ENCODE peak calls at places on chromosomes 13 and 19, in six cellular contexts. One of them, this sample, is unnamed.

GRCh38 chr19:1730157-1730556 is 23.1 kb upstream of the ONECUT3 start:
- DNase-seq in GM20000: no peak
- DNase-seq in stimulated activated CD4-positive, alpha-beta T cell treated with anti-CD3 and anti-CD28 coated beads, Interleukin-1b, Interleukin-23, amount 100 ng/mL, for 24 hours: no peak
- DNase-seq in NCI-H345: no peak
- DNase-seq in non-pigmented ciliary epithelial cell: no peak
- DNase-seq in Calu3: no peak
- DNase-seq in this sample: no peak

GRCh38 chr13:110250258-110250891 is 56.6 kb downstream of the COL4A1 start:
- DNase-seq in GM20000: no peak
- DNase-seq in stimulated activated CD4-positive, alpha-beta T cell treated with anti-CD3 and anti-CD28 coated beads, Interleukin-1b, Interleukin-23, amount 100 ng/mL, for 24 hours: no peak
- DNase-seq in NCI-H345: no peak
- DNase-seq in non-pigmented ciliary epithelial cell: peak
- DNase-seq in Calu3: no peak
- DNase-seq in this sample: no peak

GRCh38 chr19:31648347-31648746 is 299.1 kb upstream of the TSHZ3 start:
- DNase-seq in GM20000: no peak
- DNase-seq in stimulated activated CD4-positive, alpha-beta T cell treated with anti-CD3 and anti-CD28 coated beads, Interleukin-1b, Interleukin-23, amount 100 ng/mL, for 24 hours: no peak
- DNase-seq in NCI-H345: no peak
- DNase-seq in non-pigmented ciliary epithelial cell: no peak
- DNase-seq in Calu3: no peak
- DNase-seq in this sample: no peak

GRCh38 chr19:41848666-41849065 is 3.8 kb downstream of the DMRTC2 start:
- DNase-seq in GM20000: peak
- DNase-seq in stimulated activated CD4-positive, alpha-beta T cell treated with anti-CD3 and anti-CD28 coated beads, Interleukin-1b, Interleukin-23, amount 100 ng/mL, for 24 hours: no peak
- DNase-seq in NCI-H345: no peak
- DNase-seq in non-pigmented ciliary epithelial cell: no peak
- DNase-seq in Calu3: no peak
- DNase-seq in this sample: no peak

GRCh38 chr13:75494491-75494890 is 12.5 kb upstream of the TBC1D4 start:
- DNase-seq in GM20000: no peak
- DNase-seq in stimulated activated CD4-positive, alpha-beta T cell treated with anti-CD3 and anti-CD28 coated beads, Interleukin-1b, Interleukin-23, amount 100 ng/mL, for 24 hours: no peak
- DNase-seq in NCI-H345: no peak
- DNase-seq in non-pigmented ciliary epithelial cell: no peak
- DNase-seq in Calu3: no peak
- DNase-seq in this sample: no peak

GRCh38 chr13:45409993-45410392 is 8.2 kb downstream of the SLC25A30 start:
- DNase-seq in GM20000: no peak
- DNase-seq in stimulated activated CD4-positive, alpha-beta T cell treated with anti-CD3 and anti-CD28 coated beads, Interleukin-1b, Interleukin-23, amount 100 ng/mL, for 24 hours: no peak
- DNase-seq in NCI-H345: no peak
- DNase-seq in non-pigmented ciliary epithelial cell: no peak
- DNase-seq in Calu3: no peak
- DNase-seq in this sample: no peak

GRCh38 chr13:24627864-24628418 is 52.3 kb upstream of the ATP12A start:
- DNase-seq in GM20000: no peak
- DNase-seq in stimulated activated CD4-positive, alpha-beta T cell treated with anti-CD3 and anti-CD28 coated beads, Interleukin-1b, Interleukin-23, amount 100 ng/mL, for 24 hours: no peak
- DNase-seq in NCI-H345: no peak
- DNase-seq in non-pigmented ciliary epithelial cell: no peak
- DNase-seq in Calu3: no peak
- DNase-seq in this sample: no peak

GRCh38 chr19:10189631-10190425 is 4.9 kb downstream of the DNMT1 start:
- DNase-seq in GM20000: no peak
- DNase-seq in stimulated activated CD4-positive, alpha-beta T cell treated with anti-CD3 and anti-CD28 coated beads, Interleukin-1b, Interleukin-23, amount 100 ng/mL, for 24 hours: no peak
- DNase-seq in NCI-H345: no peak
- DNase-seq in non-pigmented ciliary epithelial cell: no peak
- DNase-seq in Calu3: no peak
- DNase-seq in this sample: no peak

GRCh38 chr13:60931858-60932546 is 483.6 kb downstream of the PCDH20 start:
- DNase-seq in GM20000: no peak
- DNase-seq in stimulated activated CD4-positive, alpha-beta T cell treated with anti-CD3 and anti-CD28 coated beads, Interleukin-1b, Interleukin-23, amount 100 ng/mL, for 24 hours: no peak
- DNase-seq in NCI-H345: no peak
- DNase-seq in non-pigmented ciliary epithelial cell: no peak
- DNase-seq in Calu3: no peak
- DNase-seq in this sample: no peak

GRCh38 chr19:23932878-23933277 is 18.2 kb downstream of the ZNF726 start:
- DNase-seq in GM20000: no peak
- DNase-seq in stimulated activated CD4-positive, alpha-beta T cell treated with anti-CD3 and anti-CD28 coated beads, Interleukin-1b, Interleukin-23, amount 100 ng/mL, for 24 hours: no peak
- DNase-seq in NCI-H345: no peak
- DNase-seq in non-pigmented ciliary epithelial cell: no peak
- DNase-seq in Calu3: no peak
- DNase-seq in this sample: no peak

GRCh38 chr19:50602496-50602895 is 34.3 kb upstream of the LRRC4B start:
- DNase-seq in GM20000: no peak
- DNase-seq in stimulated activated CD4-positive, alpha-beta T cell treated with anti-CD3 and anti-CD28 coated beads, Interleukin-1b, Interleukin-23, amount 100 ng/mL, for 24 hours: no peak
- DNase-seq in NCI-H345: no peak
- DNase-seq in non-pigmented ciliary epithelial cell: no peak
- DNase-seq in Calu3: no peak
- DNase-seq in this sample: no peak

GRCh38 chr19:55467236-55468053 is 2.9 kb upstream of the C19orf85 start:
- DNase-seq in GM20000: peak
- DNase-seq in stimulated activated CD4-positive, alpha-beta T cell treated with anti-CD3 and anti-CD28 coated beads, Interleukin-1b, Interleukin-23, amount 100 ng/mL, for 24 hours: peak
- DNase-seq in NCI-H345: peak
- DNase-seq in non-pigmented ciliary epithelial cell: no peak
- DNase-seq in Calu3: peak
- DNase-seq in this sample: peak

GRCh38 chr19:4032436-4032835 is 24.9 kb downstream of the PIAS4 start:
- DNase-seq in GM20000: no peak
- DNase-seq in stimulated activated CD4-positive, alpha-beta T cell treated with anti-CD3 and anti-CD28 coated beads, Interleukin-1b, Interleukin-23, amount 100 ng/mL, for 24 hours: no peak
- DNase-seq in NCI-H345: peak
- DNase-seq in non-pigmented ciliary epithelial cell: no peak
- DNase-seq in Calu3: no peak
- DNase-seq in this sample: no peak

GRCh38 chr13:26425439-26426358 is 131.8 kb upstream of the WASF3 start:
- DNase-seq in GM20000: no peak
- DNase-seq in stimulated activated CD4-positive, alpha-beta T cell treated with anti-CD3 and anti-CD28 coated beads, Interleukin-1b, Interleukin-23, amount 100 ng/mL, for 24 hours: no peak
- DNase-seq in NCI-H345: peak
- DNase-seq in non-pigmented ciliary epithelial cell: no peak
- DNase-seq in Calu3: peak
- DNase-seq in this sample: no peak

GRCh38 chr19:10812902-10813404 is 23.1 kb downstream of the TMED1 start:
- DNase-seq in GM20000: no peak
- DNase-seq in stimulated activated CD4-positive, alpha-beta T cell treated with anti-CD3 and anti-CD28 coated beads, Interleukin-1b, Interleukin-23, amount 100 ng/mL, for 24 hours: no peak
- DNase-seq in NCI-H345: no peak
- DNase-seq in non-pigmented ciliary epithelial cell: peak
- DNase-seq in Calu3: no peak
- DNase-seq in this sample: no peak

GRCh38 chr13:107370036-107370785 is 802.3 kb upstream of the ARGLU1 start:
- DNase-seq in GM20000: no peak
- DNase-seq in stimulated activated CD4-positive, alpha-beta T cell treated with anti-CD3 and anti-CD28 coated beads, Interleukin-1b, Interleukin-23, amount 100 ng/mL, for 24 hours: no peak
- DNase-seq in NCI-H345: no peak
- DNase-seq in non-pigmented ciliary epithelial cell: no peak
- DNase-seq in Calu3: no peak
- DNase-seq in this sample: no peak

GRCh38 chr19:19871932-19872331 is 6.2 kb downstream of the ZNF253 start:
- DNase-seq in GM20000: no peak
- DNase-seq in stimulated activated CD4-positive, alpha-beta T cell treated with anti-CD3 and anti-CD28 coated beads, Interleukin-1b, Interleukin-23, amount 100 ng/mL, for 24 hours: no peak
- DNase-seq in NCI-H345: no peak
- DNase-seq in non-pigmented ciliary epithelial cell: no peak
- DNase-seq in Calu3: no peak
- DNase-seq in this sample: no peak

GRCh38 chr19:27793128-27793643 is 1419.8 kb downstream of the UQCRFS1 start:
- DNase-seq in GM20000: peak
- DNase-seq in stimulated activated CD4-positive, alpha-beta T cell treated with anti-CD3 and anti-CD28 coated beads, Interleukin-1b, Interleukin-23, amount 100 ng/mL, for 24 hours: peak
- DNase-seq in NCI-H345: peak
- DNase-seq in non-pigmented ciliary epithelial cell: no peak
- DNase-seq in Calu3: peak
- DNase-seq in this sample: peak

GRCh38 chr13:101202590-101202989 is 213.7 kb downstream of the NALCN start:
- DNase-seq in GM20000: no peak
- DNase-seq in stimulated activated CD4-positive, alpha-beta T cell treated with anti-CD3 and anti-CD28 coated beads, Interleukin-1b, Interleukin-23, amount 100 ng/mL, for 24 hours: no peak
- DNase-seq in NCI-H345: no peak
- DNase-seq in non-pigmented ciliary epithelial cell: no peak
- DNase-seq in Calu3: no peak
- DNase-seq in this sample: no peak